ENCODE peak calls at places on chromosomes 1 and 21, in four cellular contexts. Z is IMR-90, A is RWPE1, I is dorsolateral prefrontal cortex. J is an unnamed sample.
A peak's percentile ranks its signal among the peaks of the same experiment; 100 is the strongest.

GRCh38 chr1:81703736-81704463 is 96.8 kb upstream of the ADGRL2 start:
- DNase-seq in A (no peak), I (no peak), Z (peak; percentile 78), J (no peak)

GRCh38 chr21:45309069-45309521 is 21.4 kb upstream of the POFUT2 start:
- DNase-seq in A (no peak), I (no peak), Z (peak; percentile 64), J (no peak)

GRCh38 chr21:34530264-34530663 is 18.3 kb upstream of the KCNE1 start:
- DNase-seq in Z (peak; percentile 86), I (no peak), A (no peak), J (no peak)

GRCh38 chr1:173023343-173023742 is 27.4 kb downstream of the TNFSF18 start:
- DNase-seq in A (no peak), I (no peak), Z (peak; percentile 38), J (no peak)

GRCh38 chr1:204441558-204441957 is 29.9 kb upstream of the PPP1R15B start:
- DNase-seq in I (no peak), A (no peak), Z (no peak), J (no peak)

GRCh38 chr1:165954940-165955339 is 127.5 kb downstream of the UCK2 start:
- DNase-seq in I (no peak), Z (peak; percentile 69), A (no peak), J (no peak)

GRCh38 chr1:169604781-169605560 is 18.7 kb upstream of the F5 start:
- DNase-seq in Z (no peak), A (no peak), I (no peak), J (no peak)

GRCh38 chr1:158329807-158330206 is 1.5 kb downstream of the CD1B start:
- DNase-seq in Z (no peak), I (no peak), A (no peak), J (no peak)

GRCh38 chr1:30900486-30900885 is 8.1 kb downstream of the SDC3 start:
- DNase-seq in Z (no peak), I (no peak), A (no peak), J (no peak)

GRCh38 chr1:98692482-98692881 is 31.0 kb downstream of the SNX7 start:
- DNase-seq in A (no peak), I (no peak), Z (no peak), J (no peak)

GRCh38 chr1:201614262-201615015 is 75.5 kb downstream of the NAV1 start:
- DNase-seq in A (peak; percentile 58), Z (peak; percentile 33), I (no peak), J (no peak)

GRCh38 chr1:10520497-10520896 is 45.7 kb downstream of the PEX14 start:
- DNase-seq in I (no peak), A (no peak), Z (no peak), J (no peak)

GRCh38 chr1:187013582-187014200 is 184.9 kb downstream of the PLA2G4A start:
- DNase-seq in Z (peak; percentile 59), A (no peak), I (no peak), J (no peak)

GRCh38 chr1:108007531-108007930 is 42.6 kb upstream of the VAV3 start:
- DNase-seq in A (peak; percentile 15), Z (no peak), I (no peak), J (no peak)

GRCh38 chr21:44834951-44835646 is 17.2 kb upstream of the SUMO3 start:
- DNase-seq in A (no peak), Z (no peak), I (no peak), J (no peak)

GRCh38 chr1:69569983-69570755 is 2.4 kb downstream of the LRRC7 start:
- DNase-seq in I (peak; percentile 22), A (no peak), Z (no peak), J (no peak)

GRCh38 chr1:198186916-198187580 is 30.2 kb downstream of the NEK7 start:
- DNase-seq in Z (peak; percentile 24), A (no peak), I (no peak), J (no peak)

GRCh38 chr1:75265792-75266191 is 131.6 kb downstream of the LHX8 start:
- DNase-seq in A (peak; percentile 10), I (no peak), Z (peak; percentile 6), J (no peak)

GRCh38 chr1:161486806-161487482 is 18.3 kb upstream of the FCGR2A start:
- DNase-seq in A (peak; percentile 31), I (peak; percentile 11), Z (peak; percentile 74), J (no peak)

GRCh38 chr1:10378071-10378841 is 20.6 kb upstream of the PGD start:
- DNase-seq in A (no peak), Z (peak; percentile 95), I (peak; percentile 37), J (peak; percentile 9)

GRCh38 chr1:78114034-78114956 is 68.5 kb downstream of the GIPC2 start:
- DNase-seq in I (peak; percentile 15), A (peak; percentile 77), Z (peak; percentile 81), J (no peak)

GRCh38 chr1:242890211-242890741 is 364.8 kb downstream of the CEP170 start:
- DNase-seq in I (peak; percentile 7), Z (no peak), A (no peak), J (no peak)

GRCh38 chr1:70864302-70864701 is 183.3 kb downstream of the PTGER3 start:
- DNase-seq in A (no peak), I (no peak), Z (peak; percentile 4), J (no peak)

GRCh38 chr1:228304225-228304624 is 96.4 kb downstream of the OBSCN start:
- DNase-seq in Z (no peak), I (no peak), A (no peak), J (no peak)

GRCh38 chr1:93124556-93125368 is 45.7 kb downstream of the MTF2 start:
- DNase-seq in I (no peak), Z (no peak), A (no peak), J (no peak)

GRCh38 chr1:23426828-23427227 is 2.3 kb upstream of the TCEA3 start:
- DNase-seq in A (no peak), Z (no peak), I (no peak), J (no peak)

GRCh38 chr1:41482001-41482765 is 2.3 kb downstream of the EDN2 start:
- DNase-seq in A (peak; percentile 57), Z (no peak), I (no peak), J (no peak)

GRCh38 chr21:31938330-31939301 is 65.8 kb downstream of the HUNK start:
- DNase-seq in A (no peak), Z (no peak), I (no peak), J (no peak)

GRCh38 chr1:207672525-207673130 is 27.7 kb downstream of the CR1L start:
- DNase-seq in Z (peak; percentile 21), I (no peak), A (peak; percentile 63), J (no peak)

GRCh38 chr1:193631306-193631705 is 444.9 kb upstream of the B3GALT2 start:
- DNase-seq in I (no peak), A (no peak), Z (no peak), J (no peak)

GRCh38 chr1:45205910-45206721 is at the start of gene ZSWIM5:
- DNase-seq in I (peak; percentile 73), A (peak; percentile 45), Z (peak; percentile 42), J (peak; percentile 75)

GRCh38 chr1:217924924-217925323 is 293.8 kb downstream of the SPATA17 start:
- DNase-seq in Z (no peak), A (no peak), I (peak; percentile 10), J (no peak)

GRCh38 chr1:183841950-183842816 is 37.3 kb downstream of the RGL1 start:
- DNase-seq in Z (peak; percentile 97), I (no peak), A (no peak), J (no peak)

GRCh38 chr21:43276811-43277210 is 108.0 kb downstream of the CRYAA start:
- DNase-seq in I (no peak), A (no peak), Z (no peak), J (no peak)

GRCh38 chr21:40829791-40830190 is 17.2 kb downstream of the DSCAM start:
- DNase-seq in A (no peak), Z (no peak), I (no peak), J (no peak)

J was measured in occipital lobe.